ENCODE peak calls at places on chromosomes 13 and 19, in seven cellular contexts. E is ACHN, F is A172, T is cardiac fibroblast, Y is MV-4-11, X is progenitor cell of endocrine pancreas, R is Daoy. L is an unnamed sample.

GRCh38 chr13:36143768-36144167 is 12.6 kb upstream of the DCLK1 start:
- DNase-seq in E (no peak), F (no peak), T (no peak), Y (no peak), X (no peak), R (no peak), L (no peak)

GRCh38 chr13:21034602-21035190 is 26.7 kb downstream of the LATS2 start:
- DNase-seq in E (no peak), F (peak; percentile 18), T (peak; percentile 53), Y (no peak), X (no peak), R (no peak), L (no peak)

GRCh38 chr19:3944018-3944721 is 11.3 kb downstream of the NMRK2 start:
- DNase-seq in E (no peak), F (no peak), T (no peak), Y (peak; percentile 64), X (no peak), R (no peak), L (no peak)

GRCh38 chr19:38971672-38972071 is 3.9 kb downstream of the FBXO17 start:
- DNase-seq in E (no peak), F (no peak), T (no peak), Y (no peak), X (no peak), R (no peak), L (no peak)

GRCh38 chr13:111337206-111337605 is 16.8 kb downstream of the TEX29 start:
- DNase-seq in E (no peak), F (peak; percentile 92), T (peak; percentile 92), Y (no peak), X (no peak), R (peak; percentile 78), L (no peak)

GRCh38 chr19:44277331-44277730 is 17.6 kb downstream of the ZNF233 start:
- DNase-seq in E (no peak), F (no peak), T (no peak), Y (no peak), X (no peak), R (no peak), L (no peak)

GRCh38 chr19:29681422-29682235 is 16.4 kb downstream of the PLEKHF1 start:
- DNase-seq in E (no peak), F (no peak), T (no peak), Y (no peak), X (no peak), R (no peak), L (no peak)

GRCh38 chr13:40668335-40668734 is 1.9 kb upstream of the FOXO1 start:
- DNase-seq in E (no peak), F (no peak), T (peak; percentile 36), Y (no peak), X (no peak), R (peak; percentile 18), L (no peak)

GRCh38 chr19:10852098-10852800 is 4.0 kb downstream of the C19orf38 start:
- DNase-seq in E (no peak), F (peak; percentile 91), T (peak; percentile 61), Y (peak; percentile 57), X (no peak), R (peak; percentile 82), L (no peak)

GRCh38 chr13:82136880-82137279 is 1745.4 kb downstream of the SLITRK1 start:
- DNase-seq in E (no peak), F (peak; percentile 2), T (no peak), Y (no peak), X (no peak), R (no peak), L (no peak)

GRCh38 chr19:18294467-18294864 is 13.0 kb upstream of the JUND start:
- DNase-seq in E (no peak), F (no peak), T (no peak), Y (no peak), X (no peak), R (no peak), L (peak; percentile 16)

GRCh38 chr13:49023441-49023840 is 47.7 kb downstream of the FNDC3A start:
- DNase-seq in E (peak; percentile 10), F (peak; percentile 66), T (peak; percentile 93), Y (no peak), X (no peak), R (peak; percentile 1), L (no peak)

GRCh38 chr13:99981115-99982020 is at the start of gene ZIC2:
- DNase-seq in E (peak; percentile 75), F (peak; percentile 70), T (no peak), Y (peak; percentile 32), X (no peak), R (peak; percentile 85), L (peak; percentile 85)

GRCh38 chr19:50008532-50008931 is 16.6 kb downstream of the VRK3 start:
- DNase-seq in E (no peak), F (no peak), T (peak; percentile 11), Y (no peak), X (no peak), R (peak; percentile 28), L (no peak)

GRCh38 chr19:47848871-47849473 is 10.1 kb upstream of the TPRX2 start:
- DNase-seq in E (peak; percentile 9), F (no peak), T (peak; percentile 35), Y (peak; percentile 61), X (no peak), R (peak; percentile 65), L (no peak)

GRCh38 chr19:49553451-49554271 is 25.9 kb downstream of the RCN3 start:
- DNase-seq in E (no peak), F (peak; percentile 18), T (peak; percentile 90), Y (no peak), X (no peak), R (peak; percentile 59), L (no peak)

GRCh38 chr19:19627442-19627715 is 641 bp downstream of the LPAR2 start:
- DNase-seq in E (no peak), F (no peak), T (no peak), Y (no peak), X (no peak), R (no peak), L (no peak)

GRCh38 chr19:35446194-35446593 is 1.9 kb upstream of the FFAR2 start:
- DNase-seq in E (no peak), F (no peak), T (no peak), Y (peak; percentile 85), X (no peak), R (no peak), L (no peak)

GRCh38 chr19:7480222-7480974 is 8.4 kb downstream of the PEX11G start:
- DNase-seq in E (no peak), F (no peak), T (no peak), Y (no peak), X (no peak), R (no peak), L (no peak)

GRCh38 chr19:3670258-3670795 is 29.9 kb downstream of the PIP5K1C start:
- DNase-seq in E (no peak), F (peak; percentile 88), T (peak; percentile 97), Y (no peak), X (no peak), R (peak; percentile 28), L (no peak)

GRCh38 chr13:32415019-32415418 is 12.9 kb downstream of the N4BP2L1 start:
- DNase-seq in E (peak; percentile 6), F (no peak), T (peak; percentile 36), Y (peak; percentile 18), X (no peak), R (no peak), L (no peak)

GRCh38 chr13:71634605-71635443 is 232.2 kb downstream of the DACH1 start:
- DNase-seq in E (no peak), F (no peak), T (no peak), Y (no peak), X (no peak), R (no peak), L (no peak)

GRCh38 chr13:36763322-36763721 is 55.7 kb upstream of the RFXAP start:
- DNase-seq in E (no peak), F (no peak), T (peak; percentile 16), Y (no peak), X (no peak), R (peak; percentile 3), L (no peak)

GRCh38 chr19:39745645-39746044 is 7.8 kb upstream of the CLC start:
- DNase-seq in E (no peak), F (no peak), T (no peak), Y (peak; percentile 90), X (no peak), R (no peak), L (no peak)

GRCh38 chr19:46344363-46344762 is 2.5 kb upstream of the PPP5C start:
- DNase-seq in E (no peak), F (no peak), T (no peak), Y (no peak), X (no peak), R (no peak), L (no peak)

GRCh38 chr13:45781553-45782326 is 69.8 kb downstream of the SIAH3 start:
- DNase-seq in E (peak; percentile 22), F (no peak), T (no peak), Y (no peak), X (no peak), R (peak; percentile 53), L (peak; percentile 48)

GRCh38 chr19:28615966-28616365 is 597.0 kb downstream of the UQCRFS1 start:
- DNase-seq in E (no peak), F (no peak), T (peak; percentile 12), Y (no peak), X (no peak), R (no peak), L (no peak)

GRCh38 chr13:41075034-41075433 is 13.7 kb downstream of the WBP4 start:
- DNase-seq in E (peak; percentile 42), F (peak; percentile 22), T (peak; percentile 60), Y (no peak), X (no peak), R (no peak), L (peak; percentile 19)

GRCh38 chr13:23710366-23710765 is 140.2 kb downstream of the TNFRSF19 start:
- DNase-seq in E (no peak), F (no peak), T (no peak), Y (no peak), X (no peak), R (no peak), L (no peak)

GRCh38 chr13:110126391-110126961 is 180.5 kb downstream of the COL4A1 start:
- DNase-seq in E (peak; percentile 71), F (peak; percentile 96), T (peak; percentile 99), Y (peak; percentile 36), X (no peak), R (peak; percentile 79), L (no peak)

GRCh38 chr13:46641274-46642081 is 88.5 kb downstream of the LRCH1 start:
- DNase-seq in E (no peak), F (no peak), T (peak; percentile 50), Y (peak; percentile 6), X (no peak), R (peak; percentile 18), L (no peak)

GRCh38 chr19:3890590-3890989 is 10.1 kb downstream of the ATCAY start:
- DNase-seq in E (no peak), F (no peak), T (no peak), Y (no peak), X (no peak), R (no peak), L (no peak)

GRCh38 chr13:97011446-97012131 is 17.3 kb upstream of the OXGR1 start:
- DNase-seq in E (no peak), F (no peak), T (no peak), Y (no peak), X (no peak), R (no peak), L (no peak)

GRCh38 chr19:35107541-35107939 is 8.1 kb upstream of the FXYD3 start:
- DNase-seq in E (no peak), F (peak; percentile 77), T (peak; percentile 61), Y (no peak), X (no peak), R (peak; percentile 36), L (no peak)

GRCh38 chr13:102555914-102556553 is 40.8 kb upstream of the TPP2 start:
- DNase-seq in E (peak; percentile 48), F (peak; percentile 60), T (peak; percentile 64), Y (peak; percentile 35), X (no peak), R (peak; percentile 23), L (peak; percentile 80)

GRCh38 chr13:51168623-51169022 is 53.6 kb upstream of the FAM124A start:
- DNase-seq in E (no peak), F (no peak), T (no peak), Y (no peak), X (no peak), R (no peak), L (no peak)

GRCh38 chr19:41707871-41708371 is 505 bp upstream of the CEACAM5 start:
- DNase-seq in E (no peak), F (no peak), T (no peak), Y (no peak), X (no peak), R (no peak), L (no peak)

L was measured in NCI-H748 treated with DMSO at 0.1 percent for 48 hours.